ENCODE peak calls at places on chromosomes 2 and 18, in four cellular contexts. U is IMR-90; V is effector memory CD4-positive, alpha-beta T cell; P is lower lobe of right lung. M is an unnamed sample. For H3K9me3, the result is how much of the 10 kb centered on the place peaks cover.

GRCh38 chr2:235669269-235669831 is 175.5 kb downstream of the AGAP1 start:
- DNase-seq in P (peak), U (peak), V (peak), M (peak)

GRCh38 chr2:237407734-237408133 is 6.2 kb downstream of the COL6A3 start:
- DNase-seq in U (no peak), P (no peak), V (no peak), M (no peak)

GRCh38 chr2:218026676-218027425 is 24.1 kb upstream of the TNS1 start:
- DNase-seq in P (peak), U (no peak), V (no peak), M (no peak)

GRCh38 chr18:48010264-48010663 is 79.8 kb upstream of the SMAD2 start:
- DNase-seq in U (no peak), V (no peak), P (no peak), M (no peak)

GRCh38 chr2:225434014-225434413 is 34.5 kb downstream of the NYAP2 start:
- DNase-seq in U (no peak), P (no peak), V (no peak), M (no peak)

GRCh38 chr2:203782262-203782976 is 76.0 kb downstream of the CD28 start:
- DNase-seq in V (peak), P (no peak), U (peak), M (peak)

GRCh38 chr2:189300917-189301316 is 121.4 kb upstream of the COL5A2 start:
- DNase-seq in U (no peak), P (no peak), V (peak), M (peak)

GRCh38 chr2:45649457-45649854 is 2.0 kb upstream of the PRKCE start:
- DNase-seq in U (peak), P (no peak), V (no peak), M (no peak)

GRCh38 chr2:225233234-225233633 is 166.3 kb upstream of the NYAP2 start:
- DNase-seq in V (no peak), P (no peak), U (peak), M (no peak)

GRCh38 chr2:150983498-150983897 is 278.2 kb downstream of the RBM43 start:
- DNase-seq in U (no peak), V (no peak), P (no peak), M (no peak)

GRCh38 chr18:4068552-4069158 is 386.5 kb downstream of the DLGAP1 start:
- DNase-seq in U (peak), P (no peak), V (no peak), M (no peak)

GRCh38 chr2:39845460-39846146 is 66.5 kb upstream of the THUMPD2 start:
- DNase-seq in P (no peak), U (peak), V (no peak), M (no peak)

GRCh38 chr2:42895134-42895795 is 102.9 kb upstream of the HAAO start:
- DNase-seq in V (no peak), U (peak), P (no peak), M (no peak)

GRCh38 chr2:60350791-60351190 is 202.7 kb downstream of the BCL11A start:
- DNase-seq in U (no peak), P (no peak), V (no peak), M (no peak)

GRCh38 chr2:143736904-143737303 is 607.7 kb downstream of the ARHGAP15 start:
- DNase-seq in U (no peak), P (no peak), V (no peak), M (no peak)

GRCh38 chr2:161918692-161919091 is 155.3 kb downstream of the DPP4 start:
- DNase-seq in U (no peak), P (no peak), V (no peak), M (no peak)

GRCh38 chr2:153543639-153544071 is 65.1 kb upstream of the RPRM start:
- DNase-seq in P (no peak), V (no peak), U (no peak), M (no peak)

GRCh38 chr18:9260388-9261380 is 73.9 kb upstream of the TWSG1 start:
- DNase-seq in U (peak), V (no peak), P (no peak), M (no peak)

GRCh38 chr2:231110551-231110950 is 14.3 kb downstream of the HTR2B start:
- DNase-seq in V (no peak), U (peak), P (no peak), M (no peak)

GRCh38 chr2:30666307-30666874 is 140.9 kb downstream of the CAPN13 start:
- DNase-seq in V (no peak), U (peak), P (no peak), M (no peak)

GRCh38 chr2:47303341-47304148 is 99.4 kb upstream of the MSH2 start:
- DNase-seq in U (peak), P (no peak), V (no peak), M (no peak)

GRCh38 chr2:227462972-227463931 is 8.7 kb upstream of the AGFG1 start:
- DNase-seq in U (no peak), V (no peak), P (no peak), M (no peak)

GRCh38 chr2:149271575-149271974 is 58.8 kb upstream of the LYPD6 start:
- DNase-seq in V (no peak), U (no peak), P (no peak), M (no peak)

GRCh38 chr2:10460366-10460796 is 12.3 kb upstream of the ODC1 start:
- DNase-seq in U (no peak), V (no peak), P (no peak), M (no peak)

GRCh38 chr2:191302459-191303155 is 57.4 kb downstream of the MYO1B start:
- DNase-seq in V (no peak), P (no peak), U (peak), M (no peak)

GRCh38 chr2:224041554-224041953 is 2.5 kb upstream of the SERPINE2 start:
- DNase-seq in V (no peak), P (no peak), U (no peak), M (no peak)

GRCh38 chr18:79911871-79912270 is 39.6 kb downstream of the SLC66A2 start:
- DNase-seq in P (peak), V (no peak), U (no peak), M (no peak)

GRCh38 chr2:73418343-73418742 is 32.7 kb downstream of the ALMS1 start:
- DNase-seq in U (peak), P (peak), V (no peak), M (no peak)

GRCh38 chr2:191899442-191899841 is 52.6 kb upstream of the CAVIN2 start:
- DNase-seq in P (no peak), U (peak), V (no peak), M (no peak)

GRCh38 chr2:16718551-16719404 is 53.1 kb upstream of the CYRIA start:
- DNase-seq in U (no peak), P (no peak), V (no peak), M (no peak)

GRCh38 chr2:224498991-224499390 is 86.2 kb downstream of the CUL3 start:
- DNase-seq in P (no peak), U (no peak), V (no peak), M (no peak)

GRCh38 chr2:49002750-49003149 is 151.6 kb downstream of the FSHR start:
- DNase-seq in P (no peak), V (no peak), U (peak), M (no peak)

GRCh38 chr2:23947350-23947749 is 7.1 kb downstream of the UBXN2A start:
- DNase-seq in V (no peak), U (no peak), P (no peak), M (no peak)

GRCh38 chr2:149166958-149167810 is 128.7 kb downstream of the LYPD6B start:
- DNase-seq in U (no peak), P (no peak), V (peak), M (no peak)

GRCh38 chr18:23225518-23225917 is 90.2 kb downstream of the CABLES1 start:
- DNase-seq in U (peak), V (no peak), P (no peak), M (no peak)

GRCh38 chr2:145927398-145927951 is 1407.6 kb upstream of the ZEB2 start:
- DNase-seq in P (no peak), V (no peak), U (no peak), M (no peak)

GRCh38 chr18:30211112-30211511 is 831.4 kb downstream of the DSC3 start:
- DNase-seq in P (no peak), V (no peak), U (no peak), M (no peak)

GRCh38 chr2:141384676-141385075 is 746.1 kb downstream of the LRP1B start:
- DNase-seq in U (peak), V (no peak), P (no peak), M (no peak)

GRCh38 chr18:37385846-37386435 is 179.7 kb downstream of the CELF4 start:
- DNase-seq in U (peak), P (no peak), V (no peak), M (peak)

GRCh38 chr2:64732153-64732552 is 78.4 kb upstream of the SERTAD2 start:
- DNase-seq in P (no peak), V (no peak), U (no peak), M (no peak)
- H3K27ac ChIP-seq in P (peak), V (no peak), U (no peak), M (no peak)

DNA sequence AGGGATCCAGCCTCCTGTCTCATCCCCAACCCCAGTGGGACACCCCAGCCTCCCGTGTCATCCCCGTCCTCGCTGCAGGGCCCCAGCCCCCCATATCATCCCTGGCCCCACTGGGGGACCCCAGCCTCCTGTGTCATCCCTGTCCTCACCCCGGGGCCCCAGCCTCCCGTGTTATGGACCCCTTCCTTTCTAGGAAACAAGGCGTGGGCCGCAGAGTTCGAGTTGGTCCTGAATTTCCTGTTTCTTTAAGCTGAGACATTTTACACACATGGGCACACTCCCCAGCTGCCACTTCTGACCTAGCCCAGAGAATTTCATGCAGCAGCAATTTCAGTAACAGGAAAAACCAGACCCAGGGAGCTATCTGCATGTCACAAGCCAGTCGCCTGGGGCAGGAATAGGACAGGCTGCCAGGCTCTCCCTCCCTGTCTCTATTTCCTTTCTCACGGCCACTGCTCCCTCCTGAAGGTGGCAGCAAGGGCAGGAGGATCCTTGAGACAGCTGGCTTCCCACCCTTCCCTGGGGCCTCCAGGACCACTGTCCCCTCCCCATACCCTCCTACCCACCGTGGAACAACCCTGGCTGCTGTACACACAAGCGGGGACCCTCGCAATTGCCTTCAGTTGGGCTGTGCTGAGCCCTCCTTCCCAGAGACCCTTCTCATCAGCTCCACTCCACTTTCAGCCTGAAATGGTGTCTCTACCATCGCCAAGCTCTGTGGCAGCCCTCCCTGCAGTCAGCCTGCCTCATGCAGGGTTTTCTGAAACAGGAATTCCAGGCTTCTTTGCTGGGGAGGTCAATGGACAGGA is 141.9 kb upstream of the ID2 start:
- DNase-seq in U (no peak), V (no peak), P (peak), M (no peak)
- H3K4me3 ChIP-seq in U (no peak), V (no peak), P (no peak), M (no peak)

GRCh38 chr18:36348331-36348730 is 50.8 kb downstream of the FHOD3 start:
- DNase-seq in P (no peak), U (no peak), V (no peak), M (no peak)
- H3K9me3 ChIP-seq in P (under half), U (under half), V (under half), M (under half)

GRCh38 chr2:12463189-12463588 is 253.5 kb upstream of the TRIB2 start:
- DNase-seq in V (no peak), P (no peak), U (no peak), M (no peak)

GRCh38 chr2:12467303-12467702 is 249.4 kb upstream of the TRIB2 start:
- DNase-seq in P (no peak), V (no peak), U (no peak), M (no peak)

GRCh38 chr2:12469053-12469625 is 247.6 kb upstream of the TRIB2 start:
- DNase-seq in P (no peak), V (no peak), U (peak), M (no peak)

GRCh38 chr2:12465631-12466135 is 251.1 kb upstream of the TRIB2 start:
- DNase-seq in V (no peak), U (no peak), P (no peak), M (no peak)
- H3K27ac ChIP-seq in V (no peak), U (no peak), P (no peak), M (no peak)

GRCh38 chr2:239751719-239752355 is 273.3 kb downstream of the NDUFA10 start:
- DNase-seq in V (no peak), U (no peak), P (peak), M (no peak)
- H3K4me3 ChIP-seq in V (no peak), U (no peak), P (no peak), M (no peak)

M was measured in CD4-positive, CD25-positive, alpha-beta regulatory T cell.